ENCODE peak calls at places on chromosomes 12 and 14, in four cellular contexts. D is naive thymus-derived CD8-positive, alpha-beta T cell; F is cardiac fibroblast; B is sciatic nerve. Q is an unnamed sample.
A peak's percentile ranks its signal among the peaks of the same experiment; 100 is the strongest.

GRCh38 chr12:103765322-103765721 is 75.7 kb downstream of the NT5DC3 start:
- DNase-seq in F (no peak), D (no peak), B (no peak), Q (no peak)

GRCh38 chr14:103105580-103106168 is 11.1 kb downstream of the EXOC3L4 start:
- DNase-seq in B (no peak), F (no peak), D (no peak), Q (no peak)

GRCh38 chr12:33795536-33795935 is 226.8 kb upstream of the ALG10 start:
- DNase-seq in B (no peak), D (no peak), F (no peak), Q (no peak)

GRCh38 chr14:51293926-51294290 is 53.9 kb downstream of the TMX1 start:
- DNase-seq in B (no peak), D (no peak), F (no peak), Q (no peak)

GRCh38 chr12:107330901-107331431 is 237.6 kb upstream of the CRY1 start:
- DNase-seq in F (no peak), B (no peak), D (no peak), Q (no peak)

GRCh38 chr12:123983822-123984485 is 10.9 kb downstream of the ZNF664 start:
- DNase-seq in B (no peak), D (peak; percentile 50), F (peak; percentile 85), Q (peak; percentile 57)

GRCh38 chr14:68669101-68669500 is 123.8 kb downstream of the ZFP36L1 start:
- DNase-seq in D (no peak), B (no peak), F (no peak), Q (peak; percentile 46)

GRCh38 chr12:121925361-121925725 is 7.0 kb downstream of the CFAP251 start:
- DNase-seq in B (no peak), F (peak; percentile 61), D (no peak), Q (no peak)

GRCh38 chr12:112936927-112937326 is 1.3 kb upstream of the OAS3 start:
- DNase-seq in B (no peak), F (no peak), D (no peak), Q (no peak)

GRCh38 chr14:22386924-22387775 is 201.9 kb downstream of the DAD1 start:
- DNase-seq in D (no peak), B (peak; percentile 82), F (peak; percentile 83), Q (peak; percentile 87)

GRCh38 chr12:52581066-52581465 is 7.4 kb upstream of the KRT74 start:
- DNase-seq in D (no peak), F (no peak), B (peak; percentile 34), Q (no peak)

GRCh38 chr14:29749327-29749726 is 178.3 kb downstream of the PRKD1 start:
- DNase-seq in B (no peak), F (peak; percentile 51), D (no peak), Q (no peak)

GRCh38 chr14:63752449-63753169 is 24.7 kb upstream of the SGPP1 start:
- DNase-seq in D (no peak), B (no peak), F (peak; percentile 6), Q (no peak)

Q was measured in COLO829.